ENCODE peak calls at places on chromosomes 2 and 18, in ten cellular contexts. One of them, this sample, is unnamed.

GRCh38 chr2:209556354-209556961 is 132.6 kb downstream of the MAP2 start:
- DNase-seq in tibial artery: no peak
- DNase-seq in psoas muscle: no peak
- DNase-seq in HCT116: peak; percentile 27
- DNase-seq in heart left ventricle: no peak
- DNase-seq in B cell: peak; percentile 22
- DNase-seq in HFF-Myc: peak; percentile 40
- DNase-seq in nephron progenitor cell: no peak
- DNase-seq in lung: no peak
- DNase-seq in esophagus muscularis mucosa: no peak
- DNase-seq in this sample: no peak

GRCh38 chr18:49332679-49333078 is 127.8 kb downstream of the DYM start:
- DNase-seq in esophagus muscularis mucosa: no peak
- DNase-seq in lung: no peak
- DNase-seq in nephron progenitor cell: no peak
- DNase-seq in heart left ventricle: no peak
- DNase-seq in tibial artery: no peak
- DNase-seq in B cell: no peak
- DNase-seq in HFF-Myc: no peak
- DNase-seq in HCT116: no peak
- DNase-seq in psoas muscle: no peak
- DNase-seq in this sample: no peak

GRCh38 chr18:24488824-24489493 is 28.5 kb downstream of the HRH4 start:
- DNase-seq in HCT116: peak; percentile 27
- DNase-seq in lung: no peak
- DNase-seq in tibial artery: no peak
- DNase-seq in HFF-Myc: peak; percentile 33
- DNase-seq in B cell: peak; percentile 44
- DNase-seq in heart left ventricle: no peak
- DNase-seq in psoas muscle: no peak
- DNase-seq in esophagus muscularis mucosa: no peak
- DNase-seq in nephron progenitor cell: no peak
- DNase-seq in this sample: no peak

GRCh38 chr2:110099036-110099420 is 16.6 kb downstream of the MALL start:
- DNase-seq in heart left ventricle: no peak
- DNase-seq in HFF-Myc: no peak
- DNase-seq in nephron progenitor cell: no peak
- DNase-seq in HCT116: no peak
- DNase-seq in tibial artery: no peak
- DNase-seq in psoas muscle: no peak
- DNase-seq in B cell: no peak
- DNase-seq in esophagus muscularis mucosa: peak; percentile 53
- DNase-seq in lung: no peak
- DNase-seq in this sample: no peak

GRCh38 chr2:64482765-64483504 is 29.0 kb downstream of the LGALSL start:
- DNase-seq in heart left ventricle: no peak
- DNase-seq in HFF-Myc: no peak
- DNase-seq in tibial artery: no peak
- DNase-seq in lung: no peak
- DNase-seq in nephron progenitor cell: no peak
- DNase-seq in B cell: no peak
- DNase-seq in esophagus muscularis mucosa: no peak
- DNase-seq in HCT116: no peak
- DNase-seq in psoas muscle: no peak
- DNase-seq in this sample: no peak

GRCh38 chr2:223860809-223861738 is 23.7 kb upstream of the AP1S3 start:
- DNase-seq in B cell: no peak
- DNase-seq in tibial artery: no peak
- DNase-seq in heart left ventricle: no peak
- DNase-seq in nephron progenitor cell: no peak
- DNase-seq in lung: no peak
- DNase-seq in esophagus muscularis mucosa: no peak
- DNase-seq in psoas muscle: no peak
- DNase-seq in HFF-Myc: no peak
- DNase-seq in HCT116: peak; percentile 82
- DNase-seq in this sample: no peak

GRCh38 chr2:191625016-191625415 is 52.9 kb upstream of the NABP1 start:
- DNase-seq in B cell: no peak
- DNase-seq in nephron progenitor cell: no peak
- DNase-seq in lung: no peak
- DNase-seq in HCT116: no peak
- DNase-seq in HFF-Myc: no peak
- DNase-seq in tibial artery: no peak
- DNase-seq in esophagus muscularis mucosa: no peak
- DNase-seq in heart left ventricle: no peak
- DNase-seq in psoas muscle: no peak
- DNase-seq in this sample: no peak

GRCh38 chr2:162056796-162057399 is 17.1 kb downstream of the DPP4 start:
- DNase-seq in HCT116: no peak
- DNase-seq in psoas muscle: no peak
- DNase-seq in lung: no peak
- DNase-seq in esophagus muscularis mucosa: peak; percentile 37
- DNase-seq in HFF-Myc: no peak
- DNase-seq in heart left ventricle: no peak
- DNase-seq in tibial artery: no peak
- DNase-seq in B cell: no peak
- DNase-seq in nephron progenitor cell: no peak
- DNase-seq in this sample: no peak

GRCh38 chr18:1995041-1995612 is 576.2 kb downstream of the METTL4 start:
- DNase-seq in B cell: no peak
- DNase-seq in tibial artery: no peak
- DNase-seq in nephron progenitor cell: no peak
- DNase-seq in HCT116: no peak
- DNase-seq in psoas muscle: no peak
- DNase-seq in lung: no peak
- DNase-seq in esophagus muscularis mucosa: no peak
- DNase-seq in heart left ventricle: no peak
- DNase-seq in HFF-Myc: no peak
- DNase-seq in this sample: no peak

GRCh38 chr18:54956506-54956905 is 2.8 kb downstream of the CCDC68 start:
- DNase-seq in HCT116: no peak
- DNase-seq in esophagus muscularis mucosa: peak; percentile 39
- DNase-seq in lung: no peak
- DNase-seq in B cell: no peak
- DNase-seq in heart left ventricle: no peak
- DNase-seq in psoas muscle: no peak
- DNase-seq in nephron progenitor cell: no peak
- DNase-seq in tibial artery: no peak
- DNase-seq in HFF-Myc: no peak
- DNase-seq in this sample: no peak

GRCh38 chr2:152715112-152715511 is 2.1 kb downstream of the PRPF40A start:
- DNase-seq in HCT116: no peak
- DNase-seq in B cell: no peak
- DNase-seq in HFF-Myc: no peak
- DNase-seq in lung: no peak
- DNase-seq in psoas muscle: no peak
- DNase-seq in esophagus muscularis mucosa: no peak
- DNase-seq in nephron progenitor cell: no peak
- DNase-seq in tibial artery: no peak
- DNase-seq in heart left ventricle: no peak
- DNase-seq in this sample: no peak

GRCh38 chr2:152717242-152718046 is at the start of gene PRPF40A:
- DNase-seq in tibial artery: peak; percentile 99
- DNase-seq in heart left ventricle: peak; percentile 100
- DNase-seq in HCT116: peak; percentile 94
- DNase-seq in B cell: peak; percentile 88
- DNase-seq in esophagus muscularis mucosa: peak; percentile 100
- DNase-seq in lung: peak; percentile 98
- DNase-seq in psoas muscle: peak; percentile 99
- DNase-seq in nephron progenitor cell: peak; percentile 99
- DNase-seq in HFF-Myc: peak; percentile 91
- DNase-seq in this sample: peak; percentile 100

GRCh38 chr2:152718047-152718908 is at the start of gene ARL6IP6:
- DNase-seq in tibial artery: peak; percentile 95
- DNase-seq in esophagus muscularis mucosa: peak; percentile 98
- DNase-seq in lung: peak; percentile 94
- DNase-seq in heart left ventricle: peak; percentile 96
- DNase-seq in B cell: peak; percentile 86
- DNase-seq in HFF-Myc: peak; percentile 66
- DNase-seq in psoas muscle: peak; percentile 93
- DNase-seq in nephron progenitor cell: peak; percentile 93
- DNase-seq in HCT116: peak; percentile 84
- DNase-seq in this sample: peak; percentile 96

GRCh38 chr2:152715854-152716428 is 1.3 kb downstream of the PRPF40A start:
- DNase-seq in psoas muscle: no peak
- DNase-seq in esophagus muscularis mucosa: no peak
- DNase-seq in B cell: no peak
- DNase-seq in nephron progenitor cell: peak; percentile 30
- DNase-seq in HFF-Myc: peak; percentile 27
- DNase-seq in tibial artery: no peak
- DNase-seq in lung: no peak
- DNase-seq in HCT116: peak; percentile 69
- DNase-seq in heart left ventricle: no peak
- DNase-seq in this sample: peak; percentile 56

DNA sequence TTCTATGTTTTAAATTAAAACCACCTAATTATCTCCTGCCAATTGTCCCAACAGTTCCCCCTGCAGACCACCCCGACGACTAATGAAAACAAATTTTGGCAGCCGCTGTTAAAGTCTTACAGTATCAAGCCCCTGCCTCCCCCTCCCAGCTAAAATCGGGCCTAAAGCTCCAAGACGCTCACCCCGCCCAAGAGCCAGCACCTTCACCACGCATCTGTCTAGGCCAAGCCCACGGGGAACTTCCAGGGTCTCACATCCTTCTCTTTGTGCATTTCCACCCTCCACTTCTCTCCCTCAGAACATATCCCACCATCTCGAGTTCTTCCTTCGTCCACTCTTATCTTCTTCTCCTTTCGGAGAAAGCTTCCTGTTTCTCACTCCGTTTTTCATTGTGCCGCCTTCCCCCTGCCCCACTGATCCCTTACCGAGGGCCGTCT is 438 bp downstream of the PRPF40A start:
- DNase-seq in heart left ventricle: no peak
- DNase-seq in lung: peak; percentile 31
- DNase-seq in tibial artery: peak; percentile 65
- DNase-seq in nephron progenitor cell: peak; percentile 42
- DNase-seq in HCT116: no peak
- DNase-seq in psoas muscle: peak; percentile 20
- DNase-seq in B cell: no peak
- DNase-seq in HFF-Myc: no peak
- DNase-seq in esophagus muscularis mucosa: no peak
- DNase-seq in this sample: peak; percentile 46
- TF ChIP-seq CTCF in heart left ventricle: no peak
- TF ChIP-seq CTCF in lung: no peak
- TF ChIP-seq CTCF in tibial artery: no peak
- TF ChIP-seq CTCF in nephron progenitor cell: no peak
- TF ChIP-seq CTCF in HCT116: no peak
- TF ChIP-seq CTCF in psoas muscle: no peak
- TF ChIP-seq CTCF in B cell: no peak
- TF ChIP-seq CTCF in HFF-Myc: no peak
- TF ChIP-seq CTCF in esophagus muscularis mucosa: no peak
- TF ChIP-seq CTCF in this sample: no peak

DNA sequence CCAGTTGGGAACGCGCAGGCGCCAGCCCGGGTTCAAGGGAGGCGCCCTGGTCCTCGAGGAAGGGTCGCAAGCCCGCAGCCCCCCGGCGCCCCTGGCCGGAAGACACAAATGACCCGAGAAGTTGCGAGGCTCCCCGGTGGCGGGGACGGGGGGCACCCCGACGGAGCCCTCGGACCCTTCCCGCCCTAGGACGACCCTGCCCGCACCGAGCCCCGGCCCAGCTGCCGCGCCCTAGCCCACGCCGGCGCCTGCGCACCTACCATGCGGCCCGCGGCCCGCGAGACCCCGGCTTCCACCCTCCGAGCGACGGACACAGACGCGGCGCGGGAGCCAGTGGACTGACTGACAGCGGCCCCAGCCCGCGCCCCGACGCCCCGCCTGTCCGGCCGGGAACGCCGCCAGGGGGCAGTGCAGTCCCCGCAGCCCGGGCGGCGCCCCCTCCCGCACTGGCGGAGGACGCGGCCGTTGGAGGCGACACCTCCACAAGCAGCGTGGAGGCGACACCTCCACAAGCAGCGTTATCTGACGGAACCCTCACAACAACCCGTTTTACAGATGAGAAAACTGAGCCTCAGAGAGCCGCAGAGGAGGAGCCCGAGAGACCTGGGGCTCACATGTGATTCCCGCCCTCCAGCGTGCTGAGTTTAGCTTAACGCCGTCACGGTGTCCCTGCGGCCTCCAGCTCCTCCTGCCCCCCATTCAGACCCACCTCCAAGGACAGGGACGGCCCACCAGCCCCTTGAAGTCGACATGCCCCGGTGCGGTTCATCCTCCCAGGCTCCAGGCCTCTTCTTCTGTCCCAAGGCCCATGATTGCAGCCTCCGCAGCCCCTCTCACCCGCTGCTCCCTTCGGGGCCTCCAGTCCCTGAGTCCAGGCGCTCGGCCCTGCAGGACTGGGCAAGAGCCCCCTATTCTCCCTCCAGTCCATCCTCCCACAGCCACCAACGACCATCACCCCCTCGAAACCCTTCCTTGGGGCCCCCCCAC is at the start of gene NMUR1:
- DNase-seq in HFF-Myc: no peak
- DNase-seq in nephron progenitor cell: peak; percentile 82
- DNase-seq in B cell: peak; percentile 90
- DNase-seq in HCT116: peak; percentile 19
- DNase-seq in esophagus muscularis mucosa: no peak
- DNase-seq in lung: peak; percentile 37
- DNase-seq in heart left ventricle: peak; percentile 88
- DNase-seq in tibial artery: peak; percentile 66
- DNase-seq in psoas muscle: peak; percentile 69
- DNase-seq in this sample: peak; percentile 61
- TF ChIP-seq CTCF in HFF-Myc: peak; percentile 58
- TF ChIP-seq CTCF in nephron progenitor cell: peak; percentile 66
- TF ChIP-seq CTCF in B cell: peak; percentile 91
- TF ChIP-seq CTCF in HCT116: peak; percentile 76
- TF ChIP-seq CTCF in esophagus muscularis mucosa: peak; percentile 82
- TF ChIP-seq CTCF in lung: peak; percentile 81
- TF ChIP-seq CTCF in heart left ventricle: peak; percentile 79
- TF ChIP-seq CTCF in tibial artery: peak; percentile 79
- TF ChIP-seq CTCF in psoas muscle: peak; percentile 73
- TF ChIP-seq CTCF in this sample: peak; percentile 82

GRCh38 chr2:171244970-171245782 is 84.5 kb upstream of the TLK1 start:
- DNase-seq in tibial artery: no peak
- DNase-seq in HCT116: no peak
- DNase-seq in lung: no peak
- DNase-seq in esophagus muscularis mucosa: peak; percentile 7
- DNase-seq in nephron progenitor cell: no peak
- DNase-seq in HFF-Myc: peak; percentile 24
- DNase-seq in B cell: no peak
- DNase-seq in heart left ventricle: no peak
- DNase-seq in psoas muscle: no peak
- DNase-seq in this sample: no peak
- TF ChIP-seq CTCF in tibial artery: no peak
- TF ChIP-seq CTCF in HCT116: no peak
- TF ChIP-seq CTCF in lung: no peak
- TF ChIP-seq CTCF in esophagus muscularis mucosa: no peak
- TF ChIP-seq CTCF in nephron progenitor cell: no peak
- TF ChIP-seq CTCF in HFF-Myc: no peak
- TF ChIP-seq CTCF in B cell: no peak
- TF ChIP-seq CTCF in heart left ventricle: no peak
- TF ChIP-seq CTCF in psoas muscle: no peak
- TF ChIP-seq CTCF in this sample: no peak

DNA sequence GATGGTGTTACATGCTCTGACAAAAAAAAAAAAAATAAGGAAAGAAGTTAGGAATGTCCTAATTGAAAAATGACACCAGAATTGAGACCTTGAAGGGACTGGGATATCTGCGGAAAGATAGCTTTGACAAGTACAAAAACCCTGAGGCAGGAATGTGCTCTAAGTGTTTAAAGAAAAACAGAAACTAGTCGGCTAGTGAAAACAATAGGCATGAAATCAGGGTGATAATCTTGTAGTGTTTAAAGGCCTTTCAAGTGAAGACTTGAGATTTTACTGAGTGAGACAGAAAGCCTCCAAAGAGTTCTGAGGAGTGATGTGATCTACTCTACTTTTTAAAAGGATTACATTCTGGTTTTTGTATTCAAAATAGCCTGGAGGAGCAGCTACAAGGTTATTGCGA is 107.4 kb downstream of the COBLL1 start:
- DNase-seq in esophagus muscularis mucosa: no peak
- DNase-seq in HCT116: no peak
- DNase-seq in HFF-Myc: no peak
- DNase-seq in psoas muscle: no peak
- DNase-seq in heart left ventricle: no peak
- DNase-seq in tibial artery: no peak
- DNase-seq in lung: no peak
- DNase-seq in nephron progenitor cell: no peak
- DNase-seq in B cell: no peak
- DNase-seq in this sample: no peak
- TF ChIP-seq CTCF in esophagus muscularis mucosa: no peak
- TF ChIP-seq CTCF in HCT116: no peak
- TF ChIP-seq CTCF in HFF-Myc: no peak
- TF ChIP-seq CTCF in psoas muscle: no peak
- TF ChIP-seq CTCF in heart left ventricle: no peak
- TF ChIP-seq CTCF in tibial artery: no peak
- TF ChIP-seq CTCF in lung: no peak
- TF ChIP-seq CTCF in nephron progenitor cell: no peak
- TF ChIP-seq CTCF in B cell: no peak
- TF ChIP-seq CTCF in this sample: no peak

This sample was measured in glutamatergic neuron.